ENCODE peak calls at places on chromosomes 12 and 14, in five cellular contexts. L is SJCRH30; H is foreskin fibroblast; O is Right ventricle myocardium superior; F is central memory CD4-positive, alpha-beta T cell. N is an unnamed sample.

GRCh38 chr12:123139926-123140674 is 10.8 kb downstream of the PITPNM2 start:
- DNase-seq in L (peak), H (peak), O (no peak), F (no peak), N (peak)

GRCh38 chr12:98725481-98726247 is 80.6 kb downstream of the APAF1 start:
- DNase-seq in L (peak), H (peak), O (no peak), F (no peak), N (no peak)

GRCh38 chr12:47741340-47741703 is 16.0 kb upstream of the ENDOU start:
- DNase-seq in L (peak), H (no peak), O (peak), F (peak), N (peak)

GRCh38 chr14:67949771-67950170 is 130.2 kb downstream of the RAD51B start:
- DNase-seq in L (peak), H (no peak), O (no peak), F (no peak), N (no peak)

GRCh38 chr14:99250636-99251208 is 21.3 kb downstream of the BCL11B start:
- DNase-seq in L (no peak), H (no peak), O (no peak), F (no peak), N (no peak)

GRCh38 chr12:40312982-40313576 is 88.3 kb downstream of the LRRK2 start:
- DNase-seq in L (no peak), H (peak), O (no peak), F (no peak), N (no peak)

GRCh38 chr12:114689075-114689994 is 5.4 kb upstream of the TBX3 start:
- DNase-seq in L (no peak), H (no peak), O (no peak), F (no peak), N (no peak)

GRCh38 chr12:81167694-81168093 is 89.8 kb downstream of the ACSS3 start:
- DNase-seq in L (no peak), H (peak), O (no peak), F (no peak), N (no peak)

GRCh38 chr14:105203701-105204100 is 22.6 kb upstream of the NUDT14 start:
- DNase-seq in L (no peak), H (no peak), O (no peak), F (no peak), N (no peak)

GRCh38 chr12:47085815-47086252 is 6.1 kb upstream of the AMIGO2 start:
- DNase-seq in L (peak), H (no peak), O (no peak), F (peak), N (no peak)

GRCh38 chr12:93352321-93352720 is 25.4 kb upstream of the NUDT4 start:
- DNase-seq in L (no peak), H (no peak), O (no peak), F (no peak), N (no peak)

GRCh38 chr14:100031506-100032281 is 33.5 kb upstream of the EVL start:
- DNase-seq in L (peak), H (peak), O (no peak), F (no peak), N (peak)

GRCh38 chr12:11793896-11794295 is 144.4 kb downstream of the ETV6 start:
- DNase-seq in L (no peak), H (no peak), O (no peak), F (no peak), N (no peak)

GRCh38 chr12:79690156-79690605 is 583 bp downstream of the PAWR start:
- DNase-seq in L (peak), H (no peak), O (peak), F (no peak), N (peak)

GRCh38 chr12:82461393-82461792 is 103.1 kb downstream of the METTL25 start:
- DNase-seq in L (no peak), H (no peak), O (no peak), F (no peak), N (no peak)

GRCh38 chr14:98177551-98177950 is 1094.4 kb downstream of the BCL11B start:
- DNase-seq in L (no peak), H (no peak), O (no peak), F (no peak), N (no peak)

GRCh38 chr12:23950775-23951391 is 1.4 kb upstream of the SOX5 start:
- DNase-seq in L (peak), H (no peak), O (peak), F (no peak), N (no peak)

GRCh38 chr12:29763301-29763683 is 20.4 kb downstream of the TMTC1 start:
- DNase-seq in L (no peak), H (no peak), O (no peak), F (no peak), N (no peak)

GRCh38 chr14:25909361-25909760 is 688.5 kb downstream of the NOVA1 start:
- DNase-seq in L (no peak), H (no peak), O (no peak), F (no peak), N (no peak)

GRCh38 chr14:68140111-68140741 is 320.6 kb downstream of the RAD51B start:
- DNase-seq in L (peak), H (peak), O (no peak), F (no peak), N (peak)

GRCh38 chr14:80850197-80850814 is 91.2 kb downstream of the CEP128 start:
- DNase-seq in L (no peak), H (peak), O (no peak), F (no peak), N (no peak)

GRCh38 chr14:78637903-78638302 is 467.7 kb downstream of the NRXN3 start:
- DNase-seq in L (no peak), H (no peak), O (no peak), F (no peak), N (no peak)

GRCh38 chr12:118827047-118827446 is 154.3 kb upstream of the SRRM4 start:
- DNase-seq in L (no peak), H (no peak), O (no peak), F (no peak), N (no peak)

GRCh38 chr12:52147367-52147972 is 44.3 kb downstream of the KRT80 start:
- DNase-seq in L (peak), H (peak), O (peak), F (no peak), N (peak)

GRCh38 chr14:96277890-96278289 is 21.9 kb downstream of the BDKRB1 start:
- DNase-seq in L (no peak), H (no peak), O (no peak), F (no peak), N (no peak)

GRCh38 chr12:6072302-6072752 is 52.1 kb downstream of the VWF start:
- DNase-seq in L (no peak), H (peak), O (no peak), F (no peak), N (peak)

GRCh38 chr14:28926091-28926490 is 159.5 kb downstream of the FOXG1 start:
- DNase-seq in L (no peak), H (no peak), O (no peak), F (no peak), N (no peak)

GRCh38 chr12:6943719-6944380 is at the start of the genes C12orf57 and RNU7-1:
- DNase-seq in L (peak), H (peak), O (peak), F (peak), N (peak)

GRCh38 chr12:105084251-105085250 is at the start of gene ALDH1L2:
- DNase-seq in L (peak), H (peak), O (peak), F (peak), N (peak)